ENCODE peak calls at places on chromosomes 16 and 17, in nine cellular contexts. E is H1, Y is lower leg skin, L is H54, Z is A549, C is stomach, X is IMR-90, R is tibial nerve, F is testis. O is an unnamed sample.

GRCh38 chr17:31825961-31826691 is 32.9 kb downstream of the COPRS start:
- DNase-seq in C (no peak), R (no peak), F (no peak), L (no peak), Y (no peak), E (no peak), Z (no peak), X (peak; percentile 34), O (no peak)

GRCh38 chr17:29038511-29039300 is 4.2 kb upstream of the PIPOX start:
- DNase-seq in C (no peak), R (no peak), F (no peak), X (no peak), L (no peak), Y (no peak), Z (no peak), E (no peak), O (no peak)

GRCh38 chr17:80561541-80562114 is 17.0 kb downstream of the RPTOR start:
- DNase-seq in Y (peak; percentile 50), E (no peak), R (no peak), L (no peak), F (no peak), Z (no peak), C (no peak), X (no peak), O (no peak)

GRCh38 chr17:43740541-43740940 is 18.1 kb downstream of the SOST start:
- DNase-seq in Z (no peak), X (peak; percentile 59), C (no peak), Y (no peak), L (no peak), R (no peak), E (no peak), F (no peak), O (no peak)

GRCh38 chr17:47621293-47622178 is 28.2 kb upstream of the KPNB1 start:
- DNase-seq in Z (peak; percentile 91), X (peak; percentile 91), E (no peak), Y (no peak), R (no peak), L (peak; percentile 87), C (no peak), F (peak; percentile 30), O (peak; percentile 11)

GRCh38 chr17:51640108-51640622 is 379.8 kb downstream of the UTP18 start:
- DNase-seq in X (no peak), Y (no peak), Z (peak; percentile 84), C (no peak), R (no peak), L (peak; percentile 26), E (peak; percentile 65), F (peak; percentile 23), O (peak; percentile 16)

GRCh38 chr17:44323359-44324091 is 1.1 kb downstream of the SLC25A39 start:
- DNase-seq in X (no peak), L (no peak), Y (peak; percentile 84), Z (no peak), E (no peak), R (no peak), F (no peak), C (no peak), O (no peak)

GRCh38 chr16:78705694-78706093 is 606.2 kb downstream of the WWOX start:
- DNase-seq in C (no peak), F (no peak), L (no peak), Y (no peak), Z (peak; percentile 11), R (no peak), E (no peak), X (peak; percentile 2), O (peak; percentile 54)

GRCh38 chr16:12170103-12171025 is 193.8 kb downstream of the SNX29 start:
- DNase-seq in E (no peak), F (peak; percentile 65), Y (no peak), Z (no peak), L (no peak), R (no peak), C (no peak), X (peak; percentile 72), O (no peak)

GRCh38 chr17:5526821-5527598 is 40.6 kb downstream of the MIS12 start:
- DNase-seq in X (peak; percentile 98), E (no peak), L (peak; percentile 89), Z (peak; percentile 90), R (no peak), C (no peak), F (no peak), Y (no peak), O (peak; percentile 73)

GRCh38 chr16:31129568-31130335 is 5.8 kb downstream of the PRSS8 start:
- DNase-seq in F (peak; percentile 66), L (no peak), C (no peak), R (no peak), Y (peak; percentile 88), Z (no peak), E (no peak), X (no peak), O (no peak)

GRCh38 chr16:89828199-89828869 is at the start of gene SPIRE2:
- DNase-seq in F (peak; percentile 74), E (peak; percentile 88), L (peak; percentile 65), R (peak; percentile 38), C (peak; percentile 75), Z (no peak), Y (no peak), X (peak; percentile 71), O (peak; percentile 84)

GRCh38 chr17:79944251-79944812 is 91.3 kb downstream of the TBC1D16 start:
- DNase-seq in F (peak; percentile 6), R (no peak), L (no peak), Y (peak; percentile 70), X (no peak), E (no peak), C (no peak), Z (no peak), O (no peak)

GRCh38 chr17:50697663-50698272 is 9.9 kb downstream of the ANKRD40 start:
- DNase-seq in E (no peak), X (no peak), F (no peak), C (no peak), L (no peak), Z (no peak), Y (no peak), R (no peak), O (no peak)

GRCh38 chr17:74738051-74738996 is 1.3 kb downstream of the RAB37 start:
- DNase-seq in C (peak; percentile 65), R (no peak), F (no peak), Z (no peak), X (no peak), E (no peak), L (no peak), Y (no peak), O (peak; percentile 97)

GRCh38 chr17:30376621-30377452 is 1.9 kb upstream of the CPD start:
- DNase-seq in C (no peak), F (no peak), X (peak; percentile 87), Z (no peak), Y (no peak), E (no peak), R (peak; percentile 15), L (no peak), O (peak; percentile 85)

GRCh38 chr17:77329741-77330531 is 189.2 kb downstream of the SEC14L1 start:
- DNase-seq in L (no peak), Z (no peak), R (no peak), C (peak; percentile 19), Y (peak; percentile 85), E (no peak), F (peak; percentile 11), X (no peak), O (no peak)

DNA sequence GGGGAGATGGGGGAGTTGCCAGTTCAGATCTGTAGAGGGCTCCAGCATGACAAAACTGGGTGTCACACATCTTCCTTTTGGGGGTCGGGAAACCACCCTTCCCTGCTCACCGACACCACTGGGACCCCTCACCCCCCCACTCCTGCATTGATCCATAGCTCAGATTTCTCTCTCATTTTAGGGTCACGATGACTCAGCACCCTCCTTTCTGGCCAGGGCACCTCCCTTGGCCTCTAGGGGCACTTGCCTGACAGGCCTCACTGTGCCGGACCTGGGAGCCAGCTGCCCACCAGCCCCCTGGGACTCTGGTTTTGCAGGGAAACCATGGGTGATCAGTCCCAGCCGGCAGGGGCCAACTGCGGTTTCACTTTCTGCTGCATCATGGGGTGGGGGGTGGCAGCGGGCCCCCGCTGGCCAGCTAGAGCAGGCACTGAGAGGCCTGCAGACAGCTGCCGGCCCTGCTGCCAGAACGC is 239.4 kb downstream of the MRTFB start:
- DNase-seq in X (peak; percentile 50), R (no peak), F (no peak), L (no peak), Y (no peak), C (no peak), Z (peak; percentile 56), E (no peak), O (peak; percentile 92)
- TF ChIP-seq POLR2A in X (no peak), R (no peak), F (no peak), L (no peak), Y (no peak), C (no peak), Z (no peak), E (no peak), O (no peak)

GRCh38 chr17:45425125-45425983 is 7.3 kb downstream of the ARHGAP27 start:
- DNase-seq in E (peak; percentile 82), C (peak; percentile 92), R (no peak), F (peak; percentile 30), X (peak; percentile 74), Y (no peak), Z (peak; percentile 97), L (peak; percentile 98), O (peak; percentile 78)
- TF ChIP-seq POLR2A in E (no peak), C (no peak), R (no peak), F (no peak), X (no peak), Y (no peak), Z (peak; percentile 79), L (no peak), O (no peak)

GRCh38 chr16:69327585-69328310 is 2.6 kb downstream of the PDF start:
- DNase-seq in E (no peak), F (no peak), L (no peak), Z (no peak), R (no peak), X (no peak), Y (peak; percentile 50), C (no peak), O (no peak)

GRCh38 chr16:69326172-69326873 is 4.1 kb downstream of the PDF start:
- DNase-seq in F (no peak), X (no peak), E (no peak), C (no peak), L (no peak), R (no peak), Y (peak; percentile 59), Z (no peak), O (no peak)

GRCh38 chr16:69324013-69324531 is 6.3 kb downstream of the PDF start:
- DNase-seq in R (peak; percentile 34), X (no peak), E (no peak), L (no peak), C (peak; percentile 76), Y (peak; percentile 86), F (peak; percentile 53), Z (no peak), O (no peak)

GRCh38 chr16:69324585-69325253 is 5.7 kb downstream of the PDF start:
- DNase-seq in C (no peak), L (no peak), X (no peak), Z (no peak), Y (peak; percentile 71), E (no peak), R (no peak), F (peak; percentile 9), O (no peak)

GRCh38 chr16:69325784-69326171 is 4.6 kb downstream of the PDF start:
- DNase-seq in Z (no peak), E (no peak), C (no peak), R (no peak), F (peak; percentile 11), L (no peak), X (no peak), Y (peak; percentile 76), O (no peak)
- TF ChIP-seq POLR2A in Z (no peak), E (no peak), C (no peak), R (no peak), F (no peak), L (no peak), X (no peak), Y (no peak), O (no peak)

GRCh38 chr16:88616320-88616719 is 22.1 kb upstream of the IL17C start:
- DNase-seq in X (no peak), L (no peak), Y (no peak), R (no peak), C (peak; percentile 98), Z (no peak), E (no peak), F (no peak), O (no peak)
- TF ChIP-seq POLR2A in X (no peak), L (no peak), Y (no peak), R (no peak), C (no peak), Z (no peak), E (no peak), F (no peak), O (no peak)

O was measured in NB4.